ENCODE peak calls at places on chromosomes 12 and 14, in eight cellular contexts. One of them, this sample, is unnamed.

GRCh38 chr14:55122441-55122986 is 6.5 kb upstream of the LGALS3 start:
- DNase-seq in NT2/D1: no peak
- DNase-seq in Kasumi-1: no peak
- DNase-seq in colonic mucosa: peak
- DNase-seq in stimulated activated CD4-positive, alpha-beta T cell treated with anti-CD3 and anti-CD28 coated beads, TNF-alpha, amount 100 ng/mL, for 1 hour: no peak
- DNase-seq in activated CD4-positive, alpha-beta T cell treated with anti-CD3 and anti-CD28 coated beads, Interleukin-2, amount 50 U/mL, for 48 hours: no peak
- DNase-seq in activated T-cell treated with anti-CD3 and anti-CD28 coated beads for 48 hours: no peak
- DNase-seq in amniotic stem cell: no peak
- DNase-seq in this sample: no peak

GRCh38 chr14:94946244-94946643 is 176.3 kb upstream of the GSC start:
- DNase-seq in stimulated activated CD4-positive, alpha-beta T cell treated with anti-CD3 and anti-CD28 coated beads, TNF-alpha, amount 100 ng/mL, for 1 hour: no peak
- DNase-seq in colonic mucosa: no peak
- DNase-seq in activated CD4-positive, alpha-beta T cell treated with anti-CD3 and anti-CD28 coated beads, Interleukin-2, amount 50 U/mL, for 48 hours: no peak
- DNase-seq in Kasumi-1: no peak
- DNase-seq in NT2/D1: no peak
- DNase-seq in amniotic stem cell: no peak
- DNase-seq in activated T-cell treated with anti-CD3 and anti-CD28 coated beads for 48 hours: no peak
- DNase-seq in this sample: peak

GRCh38 chr12:74365178-74365964 is 172.3 kb upstream of the ATXN7L3B start:
- DNase-seq in NT2/D1: peak
- DNase-seq in stimulated activated CD4-positive, alpha-beta T cell treated with anti-CD3 and anti-CD28 coated beads, TNF-alpha, amount 100 ng/mL, for 1 hour: no peak
- DNase-seq in Kasumi-1: no peak
- DNase-seq in amniotic stem cell: no peak
- DNase-seq in activated T-cell treated with anti-CD3 and anti-CD28 coated beads for 48 hours: no peak
- DNase-seq in activated CD4-positive, alpha-beta T cell treated with anti-CD3 and anti-CD28 coated beads, Interleukin-2, amount 50 U/mL, for 48 hours: peak
- DNase-seq in colonic mucosa: no peak
- DNase-seq in this sample: no peak

GRCh38 chr14:52313903-52314481 is at the start of gene PTGER2:
- DNase-seq in stimulated activated CD4-positive, alpha-beta T cell treated with anti-CD3 and anti-CD28 coated beads, TNF-alpha, amount 100 ng/mL, for 1 hour: peak
- DNase-seq in NT2/D1: no peak
- DNase-seq in Kasumi-1: peak
- DNase-seq in activated CD4-positive, alpha-beta T cell treated with anti-CD3 and anti-CD28 coated beads, Interleukin-2, amount 50 U/mL, for 48 hours: peak
- DNase-seq in colonic mucosa: peak
- DNase-seq in amniotic stem cell: peak
- DNase-seq in activated T-cell treated with anti-CD3 and anti-CD28 coated beads for 48 hours: peak
- DNase-seq in this sample: peak

GRCh38 chr14:103155013-103155412 is 31.8 kb downstream of the TNFAIP2 start:
- DNase-seq in amniotic stem cell: peak
- DNase-seq in activated CD4-positive, alpha-beta T cell treated with anti-CD3 and anti-CD28 coated beads, Interleukin-2, amount 50 U/mL, for 48 hours: no peak
- DNase-seq in NT2/D1: no peak
- DNase-seq in Kasumi-1: no peak
- DNase-seq in colonic mucosa: peak
- DNase-seq in stimulated activated CD4-positive, alpha-beta T cell treated with anti-CD3 and anti-CD28 coated beads, TNF-alpha, amount 100 ng/mL, for 1 hour: no peak
- DNase-seq in activated T-cell treated with anti-CD3 and anti-CD28 coated beads for 48 hours: no peak
- DNase-seq in this sample: no peak

GRCh38 chr14:99479160-99479902 is 1.3 kb downstream of the SETD3 start:
- DNase-seq in amniotic stem cell: peak
- DNase-seq in NT2/D1: no peak
- DNase-seq in Kasumi-1: no peak
- DNase-seq in stimulated activated CD4-positive, alpha-beta T cell treated with anti-CD3 and anti-CD28 coated beads, TNF-alpha, amount 100 ng/mL, for 1 hour: no peak
- DNase-seq in activated T-cell treated with anti-CD3 and anti-CD28 coated beads for 48 hours: no peak
- DNase-seq in colonic mucosa: no peak
- DNase-seq in activated CD4-positive, alpha-beta T cell treated with anti-CD3 and anti-CD28 coated beads, Interleukin-2, amount 50 U/mL, for 48 hours: no peak
- DNase-seq in this sample: no peak

GRCh38 chr12:14258468-14258947 is 107.0 kb upstream of the ATF7IP start:
- DNase-seq in stimulated activated CD4-positive, alpha-beta T cell treated with anti-CD3 and anti-CD28 coated beads, TNF-alpha, amount 100 ng/mL, for 1 hour: no peak
- DNase-seq in NT2/D1: no peak
- DNase-seq in colonic mucosa: peak
- DNase-seq in activated CD4-positive, alpha-beta T cell treated with anti-CD3 and anti-CD28 coated beads, Interleukin-2, amount 50 U/mL, for 48 hours: no peak
- DNase-seq in amniotic stem cell: no peak
- DNase-seq in Kasumi-1: no peak
- DNase-seq in activated T-cell treated with anti-CD3 and anti-CD28 coated beads for 48 hours: no peak
- DNase-seq in this sample: no peak

GRCh38 chr14:105411017-105411941 is 8.3 kb upstream of the MTA1 start:
- DNase-seq in NT2/D1: no peak
- DNase-seq in activated T-cell treated with anti-CD3 and anti-CD28 coated beads for 48 hours: no peak
- DNase-seq in colonic mucosa: no peak
- DNase-seq in Kasumi-1: no peak
- DNase-seq in stimulated activated CD4-positive, alpha-beta T cell treated with anti-CD3 and anti-CD28 coated beads, TNF-alpha, amount 100 ng/mL, for 1 hour: no peak
- DNase-seq in amniotic stem cell: no peak
- DNase-seq in activated CD4-positive, alpha-beta T cell treated with anti-CD3 and anti-CD28 coated beads, Interleukin-2, amount 50 U/mL, for 48 hours: no peak
- DNase-seq in this sample: no peak

GRCh38 chr14:51639668-51640316 is 11.9 kb upstream of the FRMD6 start:
- DNase-seq in activated T-cell treated with anti-CD3 and anti-CD28 coated beads for 48 hours: no peak
- DNase-seq in NT2/D1: no peak
- DNase-seq in colonic mucosa: no peak
- DNase-seq in stimulated activated CD4-positive, alpha-beta T cell treated with anti-CD3 and anti-CD28 coated beads, TNF-alpha, amount 100 ng/mL, for 1 hour: no peak
- DNase-seq in activated CD4-positive, alpha-beta T cell treated with anti-CD3 and anti-CD28 coated beads, Interleukin-2, amount 50 U/mL, for 48 hours: no peak
- DNase-seq in Kasumi-1: no peak
- DNase-seq in amniotic stem cell: no peak
- DNase-seq in this sample: no peak

GRCh38 chr14:74563621-74564159 is 48.3 kb downstream of the LTBP2 start:
- DNase-seq in amniotic stem cell: no peak
- DNase-seq in NT2/D1: no peak
- DNase-seq in colonic mucosa: no peak
- DNase-seq in stimulated activated CD4-positive, alpha-beta T cell treated with anti-CD3 and anti-CD28 coated beads, TNF-alpha, amount 100 ng/mL, for 1 hour: no peak
- DNase-seq in Kasumi-1: no peak
- DNase-seq in activated CD4-positive, alpha-beta T cell treated with anti-CD3 and anti-CD28 coated beads, Interleukin-2, amount 50 U/mL, for 48 hours: no peak
- DNase-seq in activated T-cell treated with anti-CD3 and anti-CD28 coated beads for 48 hours: no peak
- DNase-seq in this sample: no peak

GRCh38 chr12:131473261-131473660 is 237.6 kb upstream of the SFSWAP start:
- DNase-seq in activated CD4-positive, alpha-beta T cell treated with anti-CD3 and anti-CD28 coated beads, Interleukin-2, amount 50 U/mL, for 48 hours: no peak
- DNase-seq in activated T-cell treated with anti-CD3 and anti-CD28 coated beads for 48 hours: no peak
- DNase-seq in amniotic stem cell: no peak
- DNase-seq in NT2/D1: no peak
- DNase-seq in stimulated activated CD4-positive, alpha-beta T cell treated with anti-CD3 and anti-CD28 coated beads, TNF-alpha, amount 100 ng/mL, for 1 hour: no peak
- DNase-seq in colonic mucosa: no peak
- DNase-seq in Kasumi-1: no peak
- DNase-seq in this sample: no peak

GRCh38 chr12:88663001-88663400 is 82.7 kb upstream of the KITLG start:
- DNase-seq in amniotic stem cell: no peak
- DNase-seq in activated CD4-positive, alpha-beta T cell treated with anti-CD3 and anti-CD28 coated beads, Interleukin-2, amount 50 U/mL, for 48 hours: no peak
- DNase-seq in stimulated activated CD4-positive, alpha-beta T cell treated with anti-CD3 and anti-CD28 coated beads, TNF-alpha, amount 100 ng/mL, for 1 hour: no peak
- DNase-seq in Kasumi-1: no peak
- DNase-seq in activated T-cell treated with anti-CD3 and anti-CD28 coated beads for 48 hours: no peak
- DNase-seq in colonic mucosa: no peak
- DNase-seq in NT2/D1: no peak
- DNase-seq in this sample: no peak

GRCh38 chr12:59452746-59453145 is 143.1 kb upstream of the SLC16A7 start:
- DNase-seq in amniotic stem cell: no peak
- DNase-seq in activated CD4-positive, alpha-beta T cell treated with anti-CD3 and anti-CD28 coated beads, Interleukin-2, amount 50 U/mL, for 48 hours: no peak
- DNase-seq in stimulated activated CD4-positive, alpha-beta T cell treated with anti-CD3 and anti-CD28 coated beads, TNF-alpha, amount 100 ng/mL, for 1 hour: no peak
- DNase-seq in Kasumi-1: no peak
- DNase-seq in NT2/D1: no peak
- DNase-seq in colonic mucosa: no peak
- DNase-seq in activated T-cell treated with anti-CD3 and anti-CD28 coated beads for 48 hours: no peak
- DNase-seq in this sample: no peak

GRCh38 chr12:130026608-130027176 is 122.9 kb upstream of the TMEM132D start:
- DNase-seq in activated T-cell treated with anti-CD3 and anti-CD28 coated beads for 48 hours: no peak
- DNase-seq in NT2/D1: peak
- DNase-seq in stimulated activated CD4-positive, alpha-beta T cell treated with anti-CD3 and anti-CD28 coated beads, TNF-alpha, amount 100 ng/mL, for 1 hour: no peak
- DNase-seq in Kasumi-1: peak
- DNase-seq in colonic mucosa: peak
- DNase-seq in activated CD4-positive, alpha-beta T cell treated with anti-CD3 and anti-CD28 coated beads, Interleukin-2, amount 50 U/mL, for 48 hours: peak
- DNase-seq in amniotic stem cell: no peak
- DNase-seq in this sample: no peak

GRCh38 chr14:93103392-93104080 is 12.2 kb downstream of the ITPK1 start:
- DNase-seq in Kasumi-1: no peak
- DNase-seq in stimulated activated CD4-positive, alpha-beta T cell treated with anti-CD3 and anti-CD28 coated beads, TNF-alpha, amount 100 ng/mL, for 1 hour: peak
- DNase-seq in amniotic stem cell: no peak
- DNase-seq in activated CD4-positive, alpha-beta T cell treated with anti-CD3 and anti-CD28 coated beads, Interleukin-2, amount 50 U/mL, for 48 hours: peak
- DNase-seq in NT2/D1: no peak
- DNase-seq in activated T-cell treated with anti-CD3 and anti-CD28 coated beads for 48 hours: peak
- DNase-seq in colonic mucosa: peak
- DNase-seq in this sample: peak

GRCh38 chr12:16385779-16386646 is 38.6 kb downstream of the MGST1 start:
- DNase-seq in NT2/D1: peak
- DNase-seq in stimulated activated CD4-positive, alpha-beta T cell treated with anti-CD3 and anti-CD28 coated beads, TNF-alpha, amount 100 ng/mL, for 1 hour: no peak
- DNase-seq in colonic mucosa: peak
- DNase-seq in Kasumi-1: peak
- DNase-seq in activated T-cell treated with anti-CD3 and anti-CD28 coated beads for 48 hours: no peak
- DNase-seq in activated CD4-positive, alpha-beta T cell treated with anti-CD3 and anti-CD28 coated beads, Interleukin-2, amount 50 U/mL, for 48 hours: no peak
- DNase-seq in amniotic stem cell: no peak
- DNase-seq in this sample: no peak

GRCh38 chr14:33693237-33693636 is 257.6 kb downstream of the EGLN3 start:
- DNase-seq in NT2/D1: no peak
- DNase-seq in colonic mucosa: no peak
- DNase-seq in stimulated activated CD4-positive, alpha-beta T cell treated with anti-CD3 and anti-CD28 coated beads, TNF-alpha, amount 100 ng/mL, for 1 hour: no peak
- DNase-seq in activated CD4-positive, alpha-beta T cell treated with anti-CD3 and anti-CD28 coated beads, Interleukin-2, amount 50 U/mL, for 48 hours: no peak
- DNase-seq in amniotic stem cell: no peak
- DNase-seq in activated T-cell treated with anti-CD3 and anti-CD28 coated beads for 48 hours: no peak
- DNase-seq in Kasumi-1: no peak
- DNase-seq in this sample: no peak

GRCh38 chr14:68708343-68708742 is 84.5 kb downstream of the ZFP36L1 start:
- DNase-seq in activated T-cell treated with anti-CD3 and anti-CD28 coated beads for 48 hours: no peak
- DNase-seq in amniotic stem cell: no peak
- DNase-seq in stimulated activated CD4-positive, alpha-beta T cell treated with anti-CD3 and anti-CD28 coated beads, TNF-alpha, amount 100 ng/mL, for 1 hour: no peak
- DNase-seq in Kasumi-1: no peak
- DNase-seq in NT2/D1: no peak
- DNase-seq in colonic mucosa: no peak
- DNase-seq in activated CD4-positive, alpha-beta T cell treated with anti-CD3 and anti-CD28 coated beads, Interleukin-2, amount 50 U/mL, for 48 hours: no peak
- DNase-seq in this sample: no peak

GRCh38 chr12:121513464-121514183 is 67.2 kb downstream of the KDM2B start:
- DNase-seq in Kasumi-1: no peak
- DNase-seq in NT2/D1: no peak
- DNase-seq in stimulated activated CD4-positive, alpha-beta T cell treated with anti-CD3 and anti-CD28 coated beads, TNF-alpha, amount 100 ng/mL, for 1 hour: no peak
- DNase-seq in amniotic stem cell: no peak
- DNase-seq in activated T-cell treated with anti-CD3 and anti-CD28 coated beads for 48 hours: no peak
- DNase-seq in activated CD4-positive, alpha-beta T cell treated with anti-CD3 and anti-CD28 coated beads, Interleukin-2, amount 50 U/mL, for 48 hours: peak
- DNase-seq in colonic mucosa: peak
- DNase-seq in this sample: no peak

GRCh38 chr12:105083551-105084105 is 630 bp downstream of the ALDH1L2 start:
- DNase-seq in Kasumi-1: peak
- DNase-seq in amniotic stem cell: peak
- DNase-seq in colonic mucosa: peak
- DNase-seq in activated T-cell treated with anti-CD3 and anti-CD28 coated beads for 48 hours: no peak
- DNase-seq in stimulated activated CD4-positive, alpha-beta T cell treated with anti-CD3 and anti-CD28 coated beads, TNF-alpha, amount 100 ng/mL, for 1 hour: no peak
- DNase-seq in activated CD4-positive, alpha-beta T cell treated with anti-CD3 and anti-CD28 coated beads, Interleukin-2, amount 50 U/mL, for 48 hours: no peak
- DNase-seq in NT2/D1: no peak
- DNase-seq in this sample: no peak

GRCh38 chr12:10285919-10286318 is 21.8 kb upstream of the KLRD1 start:
- DNase-seq in colonic mucosa: no peak
- DNase-seq in amniotic stem cell: no peak
- DNase-seq in activated CD4-positive, alpha-beta T cell treated with anti-CD3 and anti-CD28 coated beads, Interleukin-2, amount 50 U/mL, for 48 hours: no peak
- DNase-seq in stimulated activated CD4-positive, alpha-beta T cell treated with anti-CD3 and anti-CD28 coated beads, TNF-alpha, amount 100 ng/mL, for 1 hour: no peak
- DNase-seq in NT2/D1: no peak
- DNase-seq in Kasumi-1: no peak
- DNase-seq in activated T-cell treated with anti-CD3 and anti-CD28 coated beads for 48 hours: peak
- DNase-seq in this sample: no peak

GRCh38 chr14:32847867-32848266 is 90.8 kb upstream of the NPAS3 start:
- DNase-seq in NT2/D1: no peak
- DNase-seq in amniotic stem cell: no peak
- DNase-seq in activated T-cell treated with anti-CD3 and anti-CD28 coated beads for 48 hours: no peak
- DNase-seq in stimulated activated CD4-positive, alpha-beta T cell treated with anti-CD3 and anti-CD28 coated beads, TNF-alpha, amount 100 ng/mL, for 1 hour: no peak
- DNase-seq in colonic mucosa: no peak
- DNase-seq in Kasumi-1: no peak
- DNase-seq in activated CD4-positive, alpha-beta T cell treated with anti-CD3 and anti-CD28 coated beads, Interleukin-2, amount 50 U/mL, for 48 hours: no peak
- DNase-seq in this sample: no peak

GRCh38 chr12:73867147-73867546 is 670.5 kb upstream of the ATXN7L3B start:
- DNase-seq in Kasumi-1: no peak
- DNase-seq in colonic mucosa: no peak
- DNase-seq in activated T-cell treated with anti-CD3 and anti-CD28 coated beads for 48 hours: no peak
- DNase-seq in activated CD4-positive, alpha-beta T cell treated with anti-CD3 and anti-CD28 coated beads, Interleukin-2, amount 50 U/mL, for 48 hours: no peak
- DNase-seq in amniotic stem cell: no peak
- DNase-seq in stimulated activated CD4-positive, alpha-beta T cell treated with anti-CD3 and anti-CD28 coated beads, TNF-alpha, amount 100 ng/mL, for 1 hour: no peak
- DNase-seq in NT2/D1: no peak
- DNase-seq in this sample: no peak

GRCh38 chr12:9732966-9733461 is at the start of gene CLECL1:
- DNase-seq in amniotic stem cell: no peak
- DNase-seq in colonic mucosa: no peak
- DNase-seq in NT2/D1: no peak
- DNase-seq in stimulated activated CD4-positive, alpha-beta T cell treated with anti-CD3 and anti-CD28 coated beads, TNF-alpha, amount 100 ng/mL, for 1 hour: no peak
- DNase-seq in Kasumi-1: peak
- DNase-seq in activated T-cell treated with anti-CD3 and anti-CD28 coated beads for 48 hours: no peak
- DNase-seq in activated CD4-positive, alpha-beta T cell treated with anti-CD3 and anti-CD28 coated beads, Interleukin-2, amount 50 U/mL, for 48 hours: no peak
- DNase-seq in this sample: no peak

GRCh38 chr12:19482551-19483109 is 43.3 kb downstream of the AEBP2 start:
- DNase-seq in colonic mucosa: no peak
- DNase-seq in NT2/D1: no peak
- DNase-seq in activated CD4-positive, alpha-beta T cell treated with anti-CD3 and anti-CD28 coated beads, Interleukin-2, amount 50 U/mL, for 48 hours: peak
- DNase-seq in amniotic stem cell: no peak
- DNase-seq in activated T-cell treated with anti-CD3 and anti-CD28 coated beads for 48 hours: peak
- DNase-seq in stimulated activated CD4-positive, alpha-beta T cell treated with anti-CD3 and anti-CD28 coated beads, TNF-alpha, amount 100 ng/mL, for 1 hour: peak
- DNase-seq in Kasumi-1: peak
- DNase-seq in this sample: no peak

GRCh38 chr12:132419612-132420237 is 70.2 kb upstream of the FBRSL1 start:
- DNase-seq in amniotic stem cell: no peak
- DNase-seq in colonic mucosa: no peak
- DNase-seq in Kasumi-1: no peak
- DNase-seq in activated CD4-positive, alpha-beta T cell treated with anti-CD3 and anti-CD28 coated beads, Interleukin-2, amount 50 U/mL, for 48 hours: no peak
- DNase-seq in NT2/D1: no peak
- DNase-seq in activated T-cell treated with anti-CD3 and anti-CD28 coated beads for 48 hours: no peak
- DNase-seq in stimulated activated CD4-positive, alpha-beta T cell treated with anti-CD3 and anti-CD28 coated beads, TNF-alpha, amount 100 ng/mL, for 1 hour: no peak
- DNase-seq in this sample: no peak

GRCh38 chr12:13208533-13209278 is 12.2 kb downstream of the EMP1 start:
- DNase-seq in Kasumi-1: peak
- DNase-seq in colonic mucosa: no peak
- DNase-seq in activated CD4-positive, alpha-beta T cell treated with anti-CD3 and anti-CD28 coated beads, Interleukin-2, amount 50 U/mL, for 48 hours: no peak
- DNase-seq in stimulated activated CD4-positive, alpha-beta T cell treated with anti-CD3 and anti-CD28 coated beads, TNF-alpha, amount 100 ng/mL, for 1 hour: no peak
- DNase-seq in NT2/D1: no peak
- DNase-seq in amniotic stem cell: no peak
- DNase-seq in activated T-cell treated with anti-CD3 and anti-CD28 coated beads for 48 hours: no peak
- DNase-seq in this sample: no peak

GRCh38 chr12:1436996-1437395 is 157.4 kb downstream of the FBXL14 start:
- DNase-seq in stimulated activated CD4-positive, alpha-beta T cell treated with anti-CD3 and anti-CD28 coated beads, TNF-alpha, amount 100 ng/mL, for 1 hour: no peak
- DNase-seq in activated CD4-positive, alpha-beta T cell treated with anti-CD3 and anti-CD28 coated beads, Interleukin-2, amount 50 U/mL, for 48 hours: no peak
- DNase-seq in amniotic stem cell: no peak
- DNase-seq in NT2/D1: no peak
- DNase-seq in Kasumi-1: no peak
- DNase-seq in colonic mucosa: no peak
- DNase-seq in activated T-cell treated with anti-CD3 and anti-CD28 coated beads for 48 hours: no peak
- DNase-seq in this sample: no peak

GRCh38 chr12:114344264-114344663 is 61.7 kb downstream of the TBX5 start:
- DNase-seq in Kasumi-1: no peak
- DNase-seq in colonic mucosa: no peak
- DNase-seq in NT2/D1: no peak
- DNase-seq in activated CD4-positive, alpha-beta T cell treated with anti-CD3 and anti-CD28 coated beads, Interleukin-2, amount 50 U/mL, for 48 hours: no peak
- DNase-seq in stimulated activated CD4-positive, alpha-beta T cell treated with anti-CD3 and anti-CD28 coated beads, TNF-alpha, amount 100 ng/mL, for 1 hour: no peak
- DNase-seq in activated T-cell treated with anti-CD3 and anti-CD28 coated beads for 48 hours: no peak
- DNase-seq in amniotic stem cell: no peak
- DNase-seq in this sample: no peak

GRCh38 chr14:33186656-33187055 is 248.0 kb downstream of the NPAS3 start:
- DNase-seq in activated T-cell treated with anti-CD3 and anti-CD28 coated beads for 48 hours: no peak
- DNase-seq in Kasumi-1: no peak
- DNase-seq in stimulated activated CD4-positive, alpha-beta T cell treated with anti-CD3 and anti-CD28 coated beads, TNF-alpha, amount 100 ng/mL, for 1 hour: no peak
- DNase-seq in amniotic stem cell: no peak
- DNase-seq in NT2/D1: no peak
- DNase-seq in colonic mucosa: no peak
- DNase-seq in activated CD4-positive, alpha-beta T cell treated with anti-CD3 and anti-CD28 coated beads, Interleukin-2, amount 50 U/mL, for 48 hours: no peak
- DNase-seq in this sample: no peak

GRCh38 chr12:38919191-38919590 is 13.8 kb upstream of the CPNE8 start:
- DNase-seq in stimulated activated CD4-positive, alpha-beta T cell treated with anti-CD3 and anti-CD28 coated beads, TNF-alpha, amount 100 ng/mL, for 1 hour: no peak
- DNase-seq in NT2/D1: no peak
- DNase-seq in Kasumi-1: no peak
- DNase-seq in activated CD4-positive, alpha-beta T cell treated with anti-CD3 and anti-CD28 coated beads, Interleukin-2, amount 50 U/mL, for 48 hours: no peak
- DNase-seq in amniotic stem cell: no peak
- DNase-seq in colonic mucosa: no peak
- DNase-seq in activated T-cell treated with anti-CD3 and anti-CD28 coated beads for 48 hours: no peak
- DNase-seq in this sample: no peak

GRCh38 chr14:102928412-102929348 is 6.2 kb downstream of the AMN start:
- DNase-seq in activated CD4-positive, alpha-beta T cell treated with anti-CD3 and anti-CD28 coated beads, Interleukin-2, amount 50 U/mL, for 48 hours: peak
- DNase-seq in stimulated activated CD4-positive, alpha-beta T cell treated with anti-CD3 and anti-CD28 coated beads, TNF-alpha, amount 100 ng/mL, for 1 hour: peak
- DNase-seq in activated T-cell treated with anti-CD3 and anti-CD28 coated beads for 48 hours: peak
- DNase-seq in Kasumi-1: peak
- DNase-seq in amniotic stem cell: no peak
- DNase-seq in NT2/D1: peak
- DNase-seq in colonic mucosa: peak
- DNase-seq in this sample: peak

GRCh38 chr14:26255213-26255612 is 342.6 kb downstream of the NOVA1 start:
- DNase-seq in Kasumi-1: peak
- DNase-seq in activated T-cell treated with anti-CD3 and anti-CD28 coated beads for 48 hours: no peak
- DNase-seq in activated CD4-positive, alpha-beta T cell treated with anti-CD3 and anti-CD28 coated beads, Interleukin-2, amount 50 U/mL, for 48 hours: no peak
- DNase-seq in NT2/D1: no peak
- DNase-seq in amniotic stem cell: no peak
- DNase-seq in colonic mucosa: no peak
- DNase-seq in stimulated activated CD4-positive, alpha-beta T cell treated with anti-CD3 and anti-CD28 coated beads, TNF-alpha, amount 100 ng/mL, for 1 hour: no peak
- DNase-seq in this sample: no peak

GRCh38 chr12:130826151-130826801 is 12.8 kb downstream of the STX2 start:
- DNase-seq in Kasumi-1: peak
- DNase-seq in amniotic stem cell: no peak
- DNase-seq in activated T-cell treated with anti-CD3 and anti-CD28 coated beads for 48 hours: peak
- DNase-seq in stimulated activated CD4-positive, alpha-beta T cell treated with anti-CD3 and anti-CD28 coated beads, TNF-alpha, amount 100 ng/mL, for 1 hour: peak
- DNase-seq in colonic mucosa: peak
- DNase-seq in NT2/D1: peak
- DNase-seq in activated CD4-positive, alpha-beta T cell treated with anti-CD3 and anti-CD28 coated beads, Interleukin-2, amount 50 U/mL, for 48 hours: peak
- DNase-seq in this sample: peak